ENCODE peak calls at places on chromosomes 3 and 15, in nine cellular contexts. J is AG20443; A is effector memory CD4-positive, alpha-beta T cell; G is SJSA1; U is posterior cingulate gyrus; Z is HS-27A; L is NCI-H1417; R is hepatic stellate cell; N is adrenal gland. C is an unnamed sample.
A peak's percentile ranks its signal among the peaks of the same experiment; 100 is the strongest.

GRCh38 chr3:78726545-78726944 is 1041.3 kb downstream of the ROBO1 start:
- DNase-seq in J (no peak), A (no peak), G (no peak), U (no peak), Z (no peak), L (no peak), R (no peak), N (no peak), C (no peak)

GRCh38 chr15:69265347-69265955 is 33.3 kb upstream of the PAQR5 start:
- DNase-seq in J (peak; percentile 33), A (no peak), G (peak; percentile 38), U (no peak), Z (peak; percentile 26), L (peak; percentile 76), R (no peak), N (no peak), C (no peak)

GRCh38 chr3:56747150-56747549 is 54.6 kb downstream of the ARHGEF3 start:
- DNase-seq in J (no peak), A (no peak), G (no peak), U (no peak), Z (no peak), L (peak; percentile 91), R (no peak), N (no peak), C (no peak)

GRCh38 chr3:134211797-134212196 is 38.9 kb downstream of the RYK start:
- DNase-seq in J (peak; percentile 65), A (no peak), G (peak; percentile 41), U (no peak), Z (no peak), L (peak; percentile 51), R (peak; percentile 31), N (no peak), C (peak; percentile 54)

GRCh38 chr3:4771238-4771637 is 208.0 kb upstream of the BHLHE40 start:
- DNase-seq in J (no peak), A (no peak), G (no peak), U (no peak), Z (no peak), L (no peak), R (no peak), N (no peak), C (no peak)

GRCh38 chr15:30953731-30954378 is 37.6 kb downstream of the MTMR10 start:
- DNase-seq in J (peak; percentile 87), A (no peak), G (peak; percentile 64), U (no peak), Z (peak; percentile 76), L (no peak), R (peak; percentile 79), N (no peak), C (no peak)

GRCh38 chr3:194569252-194569651 is 64.0 kb downstream of the TMEM44 start:
- DNase-seq in J (no peak), A (no peak), G (no peak), U (no peak), Z (no peak), L (no peak), R (no peak), N (no peak), C (no peak)

GRCh38 chr3:11350374-11350773 is 78.2 kb downstream of the ATG7 start:
- DNase-seq in J (no peak), A (no peak), G (no peak), U (no peak), Z (peak; percentile 20), L (no peak), R (no peak), N (no peak), C (no peak)

GRCh38 chr3:194905696-194906095 is 220.0 kb downstream of the FAM43A start:
- DNase-seq in J (no peak), A (no peak), G (peak; percentile 50), U (no peak), Z (no peak), L (no peak), R (no peak), N (no peak), C (no peak)